ENCODE peak calls at places on chromosomes 4 and X, in seven cellular contexts. F is GM12878; O is effector memory CD4-positive, alpha-beta T cell; T is tibial artery; P is endothelial cell of umbilical vein; E is psoas muscle; I is IMR-90. C is an unnamed sample. For H3K4me1, the result is how much of the 10 kb centered on the place peaks cover.

GRCh38 chrX:73877687-73878086 is 314.7 kb downstream of the CHIC1 start:
- DNase-seq in F (no peak), O (no peak), T (no peak), P (no peak), E (no peak), I (no peak), C (no peak)

GRCh38 chrX:31233941-31234496 is 162.2 kb upstream of the FTHL17 start:
- DNase-seq in F (no peak), O (no peak), T (no peak), P (no peak), E (no peak), I (no peak), C (no peak)

GRCh38 chr4:126977306-126977705 is 655.5 kb upstream of the INTU start:
- DNase-seq in F (no peak), O (no peak), T (no peak), P (no peak), E (no peak), I (peak), C (no peak)

GRCh38 chrX:13816899-13817298 is at the start of gene GPM6B:
- DNase-seq in F (no peak), O (no peak), T (no peak), P (no peak), E (no peak), I (no peak), C (no peak)

GRCh38 chrX:124028177-124028576 is 66.7 kb downstream of the STAG2 start:
- DNase-seq in F (no peak), O (no peak), T (no peak), P (no peak), E (no peak), I (peak), C (no peak)

GRCh38 chrX:17242470-17242869 is 132.5 kb upstream of the NHS start:
- DNase-seq in F (no peak), O (no peak), T (peak), P (peak), E (no peak), I (peak), C (peak)

GRCh38 chrX:140091276-140091886 is 126.1 kb upstream of the CXorf66 start:
- DNase-seq in F (no peak), O (no peak), T (peak), P (no peak), E (peak), I (no peak), C (no peak)

GRCh38 chr4:136186650-136187049 is 1345.6 kb downstream of the PCDH18 start:
- DNase-seq in F (no peak), O (no peak), T (no peak), P (no peak), E (no peak), I (no peak), C (no peak)

DNA sequence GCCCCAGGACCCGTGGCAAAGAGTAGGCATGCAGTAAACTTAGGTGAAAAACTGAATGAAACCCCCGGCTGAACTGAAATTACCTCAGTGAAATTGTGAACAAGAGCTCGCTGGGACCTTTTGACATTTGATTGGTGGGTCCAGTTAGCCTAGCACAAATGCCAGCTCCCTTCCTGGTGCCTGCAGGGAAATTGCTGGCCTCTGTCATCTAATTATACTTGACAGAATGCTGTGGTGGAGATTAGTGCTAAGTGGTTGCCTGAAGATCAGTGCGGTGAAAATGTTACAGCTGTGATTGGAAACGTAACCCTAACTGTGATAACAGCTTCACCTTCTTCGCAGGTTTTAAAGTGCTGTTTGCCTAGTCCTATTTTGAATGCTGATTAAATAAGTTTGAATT is 43.0 kb downstream of the ADD1 start:
- DNase-seq in F (no peak), O (no peak), T (no peak), P (no peak), E (no peak), I (no peak), C (no peak)
- H3K4me3 ChIP-seq in F (no peak), O (no peak), T (no peak), P (no peak), E (no peak), I (no peak), C (no peak)

GRCh38 chr4:1038948-1039492 is 27.6 kb downstream of the FGFRL1 start:
- DNase-seq in F (no peak), O (no peak), T (no peak), P (no peak), E (no peak), I (no peak), C (no peak)

GRCh38 chr4:1035510-1035909 is 24.1 kb downstream of the FGFRL1 start:
- DNase-seq in F (no peak), O (no peak), T (no peak), P (peak), E (no peak), I (no peak), C (no peak)

GRCh38 chr4:1036976-1037810 is 25.8 kb downstream of the FGFRL1 start:
- DNase-seq in F (no peak), O (no peak), T (no peak), P (no peak), E (no peak), I (no peak), C (no peak)

GRCh38 chr4:1033840-1034551 is 22.6 kb downstream of the FGFRL1 start:
- DNase-seq in F (no peak), O (no peak), T (peak), P (peak), E (peak), I (peak), C (no peak)

GRCh38 chr4:1036095-1036494 is 24.7 kb downstream of the FGFRL1 start:
- DNase-seq in F (no peak), O (no peak), T (no peak), P (no peak), E (no peak), I (no peak), C (no peak)
- H3K4me1 ChIP-seq in F (under half), O (under half), T (half or more), P (under half), E (under half), I (under half), C (under half)

DNA sequence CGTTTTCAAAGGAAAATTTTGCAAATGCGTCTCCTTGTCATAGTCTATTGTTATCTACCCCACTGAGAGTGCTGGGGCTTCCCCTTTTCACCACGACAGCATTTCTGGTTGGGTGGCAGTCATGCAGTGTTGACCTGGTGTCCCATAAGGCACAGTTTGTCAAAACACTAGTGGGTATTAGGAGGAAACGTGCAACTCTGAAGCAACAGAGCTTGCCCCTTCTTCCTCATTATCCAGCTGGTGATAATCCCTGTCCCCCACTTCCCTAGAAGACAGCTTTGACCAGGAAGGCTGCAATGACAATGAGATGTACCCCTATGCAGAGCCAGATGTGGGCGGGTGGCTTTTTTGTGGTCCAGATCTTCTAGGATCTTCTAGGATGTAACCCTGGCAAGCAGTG is 1.8 kb downstream of the TBC1D1 start:
- DNase-seq in F (peak), O (peak), T (no peak), P (no peak), E (no peak), I (no peak), C (peak)
- H3K4me3 ChIP-seq in F (peak), O (peak), T (peak), P (no peak), E (peak), I (no peak), C (peak)

DNA sequence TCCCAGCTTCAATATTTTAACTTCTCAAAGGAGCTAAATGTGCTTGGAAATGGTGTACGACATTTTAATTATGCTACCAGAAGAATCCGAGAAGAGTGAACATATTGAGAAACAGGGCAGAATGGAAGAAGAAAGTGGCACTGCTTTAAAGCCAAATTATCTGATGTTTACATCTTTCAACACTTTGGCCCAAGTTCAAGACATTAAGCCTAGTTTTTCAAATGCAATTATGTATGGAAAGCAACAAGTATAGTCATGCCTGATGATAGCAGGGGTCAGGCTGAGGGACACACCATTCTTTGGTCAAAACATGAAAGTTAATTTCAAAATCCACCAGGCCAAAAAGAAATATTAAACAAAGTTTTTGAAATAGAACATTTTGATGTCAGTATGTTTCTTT is 577.8 kb upstream of the ZFP42 start:
- DNase-seq in F (no peak), O (no peak), T (no peak), P (no peak), E (no peak), I (no peak), C (no peak)
- H3K4me1 ChIP-seq in F (under half), O (under half), T (under half), P (under half), E (under half), I (under half), C (under half)

GRCh38 chr4:129111919-129112318 is 16.0 kb downstream of the C4orf33 start:
- DNase-seq in F (no peak), O (no peak), T (no peak), P (no peak), E (no peak), I (no peak), C (no peak)
- H3K4me3 ChIP-seq in F (no peak), O (no peak), T (no peak), P (no peak), E (no peak), I (no peak), C (no peak)

GRCh38 chr4:23932935-23933334 is 43.1 kb upstream of the PPARGC1A start:
- DNase-seq in F (no peak), O (no peak), T (no peak), P (no peak), E (no peak), I (peak), C (no peak)
- H3K4me1 ChIP-seq in F (under half), O (under half), T (under half), P (under half), E (under half), I (under half), C (under half)

GRCh38 chrX:24137192-24137591 is 12.3 kb upstream of the ZFX start:
- DNase-seq in F (no peak), O (no peak), T (no peak), P (no peak), E (no peak), I (no peak), C (no peak)
- H3K4me3 ChIP-seq in F (no peak), O (no peak), T (no peak), P (no peak), E (no peak), I (no peak), C (no peak)

DNA sequence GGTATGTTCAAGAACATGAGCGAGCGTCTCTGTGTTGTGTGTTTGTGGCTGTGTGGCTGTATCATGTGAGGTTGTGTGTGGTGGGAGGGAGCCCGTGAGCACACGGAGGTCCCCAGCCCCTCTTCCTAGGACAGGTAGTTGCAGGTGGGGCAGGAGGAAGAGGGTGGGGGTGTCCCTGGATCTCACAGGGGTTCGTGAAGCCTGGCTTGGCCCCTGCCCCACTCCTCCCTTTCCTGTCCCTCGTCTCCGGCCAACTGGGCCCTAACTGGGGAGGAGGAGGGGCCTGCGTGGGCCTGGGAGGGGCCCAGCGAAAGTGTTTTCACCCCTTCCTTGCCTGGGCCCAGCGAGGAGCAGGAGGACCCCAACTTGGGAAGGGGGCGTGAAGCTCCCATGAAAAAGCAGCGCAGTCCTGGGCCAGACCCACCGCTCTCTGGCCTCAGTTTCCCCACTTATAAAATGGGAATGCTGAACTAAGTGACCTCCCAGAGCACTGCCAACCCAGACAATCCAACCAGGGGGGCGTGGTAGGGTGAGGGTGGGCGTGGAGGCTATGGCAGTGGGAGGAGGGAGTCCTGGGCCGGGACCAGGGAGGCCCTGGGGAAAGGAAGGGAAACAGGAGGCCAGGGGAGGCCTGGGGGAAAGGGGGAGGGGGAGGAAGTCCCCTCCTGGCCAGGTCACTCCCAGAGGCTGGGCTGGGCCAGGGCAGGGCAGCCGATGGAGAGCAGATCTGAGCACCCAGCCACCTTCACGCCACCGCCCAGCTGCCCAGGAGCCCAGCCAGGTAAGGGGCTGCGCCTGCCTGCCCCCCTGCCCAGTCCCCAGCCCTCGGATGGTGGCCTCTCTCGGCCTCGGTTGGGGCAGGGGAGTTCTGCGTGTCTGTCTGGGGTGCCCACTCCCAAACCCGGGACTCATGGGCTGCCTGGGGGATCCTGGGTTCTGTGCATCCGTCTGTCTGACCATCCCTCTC is at the start of gene AVPR2:
- DNase-seq in F (no peak), O (no peak), T (no peak), P (no peak), E (no peak), I (no peak), C (peak)
- H3K4me1 ChIP-seq in F (under half), O (under half), T (under half), P (under half), E (under half), I (under half), C (under half)

C was measured in CD4-positive, CD25-positive, alpha-beta regulatory T cell.